ENCODE peak calls at places on chromosomes 16 and 17, in six cellular contexts. P, D, H, S, I and Q are unnamed samples.
A peak's percentile ranks its signal among the peaks of the same experiment; 100 is the strongest.

GRCh38 chr16:66130296-66130910 is 236.1 kb upstream of the CDH5 start:
- DNase-seq in P (no peak), D (peak; percentile 87), H (peak; percentile 71), S (no peak), I (peak; percentile 50), Q (no peak)

GRCh38 chr16:72025404-72026114 is 17.0 kb downstream of the DHODH start:
- DNase-seq in P (no peak), D (no peak), H (no peak), S (no peak), I (no peak), Q (no peak)

GRCh38 chr17:57993471-57994365 is 5.7 kb upstream of the VEZF1 start:
- DNase-seq in P (no peak), D (no peak), H (no peak), S (no peak), I (no peak), Q (no peak)

GRCh38 chr16:21158208-21159110 is at the start of gene LDAF1:
- DNase-seq in P (peak; percentile 83), D (no peak), H (peak; percentile 66), S (peak; percentile 89), I (no peak), Q (no peak)

GRCh38 chr16:89163297-89163696 is 8.3 kb upstream of the CDH15 start:
- DNase-seq in P (no peak), D (no peak), H (no peak), S (no peak), I (no peak), Q (no peak)

GRCh38 chr17:49691086-49691676 is 13.3 kb upstream of the SPOP start:
- DNase-seq in P (no peak), D (no peak), H (peak; percentile 23), S (no peak), I (no peak), Q (peak; percentile 37)

GRCh38 chr17:80899402-80900268 is 92.0 kb upstream of the CHMP6 start:
- DNase-seq in P (peak; percentile 12), D (no peak), H (peak; percentile 34), S (peak; percentile 71), I (no peak), Q (no peak)

GRCh38 chr16:19776565-19776964 is 58.5 kb downstream of the IQCK start:
- DNase-seq in P (no peak), D (no peak), H (no peak), S (no peak), I (no peak), Q (no peak)

GRCh38 chr17:76865174-76865573 is 3.0 kb upstream of the MGAT5B start:
- DNase-seq in P (no peak), D (no peak), H (no peak), S (no peak), I (no peak), Q (no peak)

GRCh38 chr16:80014241-80014939 is 413.9 kb upstream of the MAF start:
- DNase-seq in P (peak; percentile 73), D (no peak), H (no peak), S (no peak), I (peak; percentile 43), Q (no peak)

GRCh38 chr16:73527191-73527590 is 479.3 kb upstream of the ZFHX3 start:
- DNase-seq in P (no peak), D (no peak), H (no peak), S (no peak), I (no peak), Q (no peak)

GRCh38 chr16:12255919-12256665 is 279.6 kb downstream of the SNX29 start:
- DNase-seq in P (peak; percentile 9), D (no peak), H (no peak), S (no peak), I (no peak), Q (no peak)

GRCh38 chr17:68296217-68297140 is 5.2 kb downstream of the ARSG start:
- DNase-seq in P (no peak), D (no peak), H (no peak), S (no peak), I (no peak), Q (no peak)

GRCh38 chr17:48571024-48571818 is 6.9 kb downstream of the HOXB4 start:
- DNase-seq in P (peak; percentile 57), D (no peak), H (no peak), S (no peak), I (no peak), Q (no peak)

GRCh38 chr17:73645050-73645871 is 1.0 kb upstream of the SDK2 start:
- DNase-seq in P (peak; percentile 66), D (no peak), H (peak; percentile 41), S (no peak), I (no peak), Q (no peak)

GRCh38 chr17:81712468-81713003 is 452 bp downstream of the SLC25A10 start:
- DNase-seq in P (peak; percentile 49), D (no peak), H (no peak), S (no peak), I (no peak), Q (no peak)

GRCh38 chr16:47970291-47970931 is 185.4 kb downstream of the ABCC12 start:
- DNase-seq in P (peak; percentile 60), D (peak; percentile 13), H (peak; percentile 40), S (no peak), I (no peak), Q (no peak)

GRCh38 chr16:55297910-55298175 is 26.2 kb upstream of the IRX6 start:
- DNase-seq in P (peak; percentile 77), D (no peak), H (peak; percentile 30), S (no peak), I (no peak), Q (no peak)

GRCh38 chr16:19153876-19154275 is 14.2 kb upstream of the SYT17 start:
- DNase-seq in P (no peak), D (no peak), H (peak; percentile 10), S (no peak), I (no peak), Q (no peak)

GRCh38 chr17:78580277-78580804 is 3.1 kb upstream of the DNAH17 start:
- DNase-seq in P (no peak), D (no peak), H (no peak), S (no peak), I (no peak), Q (no peak)

GRCh38 chr16:85316321-85316919 is 204.1 kb upstream of the CIBAR2 start:
- DNase-seq in P (peak; percentile 32), D (no peak), H (peak; percentile 56), S (peak; percentile 55), I (no peak), Q (no peak)

GRCh38 chr16:85777583-85778310 is 21.6 kb downstream of the EMC8 start:
- DNase-seq in P (peak; percentile 88), D (no peak), H (peak; percentile 16), S (no peak), I (no peak), Q (no peak)

GRCh38 chr17:31274252-31274651 is 22.8 kb downstream of the OMG start:
- DNase-seq in P (peak; percentile 87), D (no peak), H (peak; percentile 84), S (no peak), I (peak; percentile 29), Q (no peak)

GRCh38 chr16:11105038-11105903 is 150.7 kb downstream of the SOCS1 start:
- DNase-seq in P (peak; percentile 37), D (peak; percentile 87), H (peak; percentile 94), S (no peak), I (peak; percentile 72), Q (peak; percentile 7)

GRCh38 chr17:64554028-64554637 is 47.4 kb downstream of the CEP95 start:
- DNase-seq in P (no peak), D (no peak), H (no peak), S (no peak), I (no peak), Q (no peak)

GRCh38 chr16:79011282-79011681 is 589.3 kb downstream of the MAF start:
- DNase-seq in P (no peak), D (no peak), H (no peak), S (no peak), I (no peak), Q (no peak)

GRCh38 chr16:79009911-79010310 is 590.6 kb downstream of the MAF start:
- DNase-seq in P (no peak), D (no peak), H (no peak), S (no peak), I (no peak), Q (no peak)

GRCh38 chr16:79013930-79014329 is 586.6 kb downstream of the MAF start:
- DNase-seq in P (no peak), D (no peak), H (no peak), S (no peak), I (no peak), Q (no peak)

GRCh38 chr16:79008869-79009179 is 591.7 kb downstream of the MAF start:
- DNase-seq in P (peak; percentile 78), D (no peak), H (no peak), S (no peak), I (no peak), Q (no peak)

DNA sequence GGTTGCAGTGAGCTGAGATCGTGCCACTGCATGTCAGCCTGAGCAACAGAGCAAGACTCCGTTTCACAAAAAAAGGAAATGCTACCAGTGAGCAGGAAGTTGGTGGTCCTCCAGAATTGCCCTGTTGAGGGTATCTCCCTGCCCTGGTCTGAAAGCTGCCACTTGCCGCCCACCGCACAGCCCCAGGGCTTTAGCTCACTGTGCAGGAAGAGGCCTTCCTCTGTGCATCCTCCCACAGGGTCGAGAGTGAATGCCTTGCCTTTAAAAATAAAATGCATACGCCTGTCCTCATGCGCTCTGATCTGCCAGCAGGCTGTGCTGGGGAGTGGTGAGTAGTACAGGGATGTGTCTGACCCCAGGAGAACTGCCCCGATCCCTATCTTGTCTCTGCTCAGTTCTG is 587.5 kb downstream of the MAF start:
- DNase-seq in P (no peak), D (no peak), H (no peak), S (no peak), I (no peak), Q (no peak)
- TF ChIP-seq CTCF in P (no peak), D (no peak), H (no peak), S (no peak), I (no peak), Q (no peak)

DNA sequence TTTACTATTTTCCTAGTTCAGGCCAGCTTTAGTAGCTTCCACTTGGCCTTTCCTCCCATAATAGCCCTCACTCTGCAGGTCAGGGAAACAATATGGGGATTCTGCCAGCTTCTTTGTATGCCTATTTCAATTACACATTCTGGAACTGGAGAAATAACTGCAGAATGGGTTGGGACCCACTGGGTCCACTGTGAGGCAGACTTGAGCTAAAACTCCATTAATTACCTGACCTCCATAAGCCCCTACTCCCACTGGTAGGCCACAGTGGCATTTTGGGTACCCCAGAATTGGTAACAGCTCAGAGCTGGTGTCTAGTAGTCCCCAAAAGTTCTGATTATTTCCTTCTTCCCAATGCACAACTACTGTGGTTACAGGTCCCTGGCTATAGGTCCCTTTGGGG is 16.7 kb upstream of the TENT4B start:
- DNase-seq in P (no peak), D (no peak), H (no peak), S (no peak), I (no peak), Q (no peak)
- TF ChIP-seq CTCF in P (no peak), D (no peak), H (peak; percentile 14), S (no peak), I (no peak), Q (peak; percentile 20)

DNA sequence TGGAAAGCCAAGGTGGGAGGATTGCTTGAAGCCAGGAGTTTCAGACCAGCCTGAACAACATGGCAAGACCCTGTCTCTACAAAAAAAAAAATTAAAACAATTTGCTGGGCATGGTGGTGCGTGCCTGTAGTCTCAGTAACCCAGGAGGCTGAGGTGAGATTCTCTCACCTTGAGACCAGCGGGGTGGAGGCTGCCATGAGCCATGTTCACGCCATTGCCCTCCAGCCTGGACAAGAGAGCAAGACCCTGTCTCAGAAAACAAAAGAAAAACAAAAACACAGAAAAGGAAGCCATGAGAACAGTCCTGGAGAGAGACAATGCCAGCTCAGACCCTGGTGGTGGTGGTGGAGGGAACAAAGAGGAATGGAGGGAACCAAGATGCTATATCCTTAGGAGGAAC is 144.0 kb downstream of the CCT6B start:
- DNase-seq in P (no peak), D (no peak), H (no peak), S (no peak), I (no peak), Q (no peak)
- TF ChIP-seq CTCF in P (no peak), D (no peak), H (no peak), S (no peak), I (no peak), Q (no peak)

GRCh38 chr17:6648181-6648580 is 3.2 kb downstream of the MED31 start:
- DNase-seq in P (peak; percentile 39), D (no peak), H (peak; percentile 24), S (no peak), I (no peak), Q (no peak)
- TF ChIP-seq CTCF in P (peak; percentile 43), D (no peak), H (peak; percentile 26), S (no peak), I (no peak), Q (peak; percentile 60)